ENCODE peak calls at places on chromosome 21, in nine cellular contexts. P is colonic mucosa; A is body of pancreas; R is naive thymus-derived CD4-positive, alpha-beta T cell; M is neural progenitor cell; Y is heart left ventricle; V is adrenal gland; H is H1; B is CD8-positive, alpha-beta T cell. J is an unnamed sample.

GRCh38 chr21:33874161-33874560 is 41.4 kb downstream of the ATP5PO start:
- DNase-seq in P (no peak), A (no peak), R (no peak), M (no peak), Y (no peak), V (no peak), H (no peak), B (no peak), J (no peak)

GRCh38 chr21:15249285-15249993 is 184.6 kb upstream of the NRIP1 start:
- DNase-seq in P (no peak), A (no peak), R (no peak), M (no peak), Y (no peak), V (no peak), H (no peak), B (no peak), J (no peak)

GRCh38 chr21:25508364-25508763 is 98.9 kb downstream of the MRPL39 start:
- DNase-seq in P (no peak), A (no peak), R (no peak), M (no peak), Y (no peak), V (no peak), H (no peak), B (no peak), J (no peak)

GRCh38 chr21:37873655-37874054 is 42.6 kb downstream of the KCNJ6 start:
- DNase-seq in P (no peak), A (no peak), R (no peak), M (no peak), Y (no peak), V (no peak), H (no peak), B (no peak), J (no peak)

GRCh38 chr21:43031121-43031624 is 44.5 kb downstream of the CBS start:
- DNase-seq in P (no peak), A (no peak), R (no peak), M (no peak), Y (no peak), V (no peak), H (no peak), B (no peak), J (no peak)

GRCh38 chr21:15421947-15422346 is 307.8 kb upstream of the USP25 start:
- DNase-seq in P (no peak), A (no peak), R (no peak), M (no peak), Y (no peak), V (no peak), H (no peak), B (no peak), J (no peak)

GRCh38 chr21:36127250-36127904 is 7.5 kb upstream of the CBR3 start:
- DNase-seq in P (no peak), A (no peak), R (no peak), M (no peak), Y (no peak), V (no peak), H (no peak), B (no peak), J (peak; percentile 43)

GRCh38 chr21:34020005-34020847 is 53.2 kb upstream of the MRPS6 start:
- DNase-seq in P (no peak), A (peak; percentile 5), R (no peak), M (no peak), Y (no peak), V (peak; percentile 23), H (no peak), B (no peak), J (no peak)

GRCh38 chr21:15410853-15411252 is 318.9 kb upstream of the USP25 start:
- DNase-seq in P (no peak), A (no peak), R (no peak), M (no peak), Y (no peak), V (no peak), H (no peak), B (no peak), J (no peak)

GRCh38 chr21:25670726-25671125 is 31.7 kb downstream of the JAM2 start:
- DNase-seq in P (no peak), A (no peak), R (no peak), M (no peak), Y (no peak), V (no peak), H (no peak), B (no peak), J (no peak)

GRCh38 chr21:15121655-15122120 is 56.9 kb upstream of the NRIP1 start:
- DNase-seq in P (no peak), A (peak; percentile 80), R (no peak), M (no peak), Y (no peak), V (peak; percentile 92), H (no peak), B (no peak), J (no peak)

GRCh38 chr21:37557261-37557950 is 190.8 kb downstream of the DYRK1A start:
- DNase-seq in P (no peak), A (no peak), R (no peak), M (no peak), Y (no peak), V (no peak), H (no peak), B (no peak), J (no peak)

GRCh38 chr21:15774590-15774989 is 44.8 kb downstream of the USP25 start:
- DNase-seq in P (no peak), A (no peak), R (no peak), M (no peak), Y (no peak), V (no peak), H (no peak), B (no peak), J (no peak)

GRCh38 chr21:25916226-25916625 is 181.5 kb downstream of the GABPA start:
- DNase-seq in P (no peak), A (no peak), R (no peak), M (no peak), Y (no peak), V (no peak), H (no peak), B (no peak), J (no peak)

GRCh38 chr21:43295016-43295958 is 126.5 kb downstream of the CRYAA start:
- DNase-seq in P (no peak), A (no peak), R (no peak), M (no peak), Y (peak; percentile 14), V (no peak), H (no peak), B (no peak), J (no peak)

GRCh38 chr21:32916522-32917099 is 109.1 kb upstream of the OLIG2 start:
- DNase-seq in P (no peak), A (no peak), R (no peak), M (no peak), Y (no peak), V (no peak), H (no peak), B (no peak), J (no peak)

GRCh38 chr21:45471229-45472052 is 66.5 kb downstream of the COL18A1 start:
- DNase-seq in P (no peak), A (no peak), R (no peak), M (no peak), Y (peak; percentile 66), V (no peak), H (no peak), B (peak; percentile 8), J (no peak)

GRCh38 chr21:45468051-45468970 is 63.3 kb downstream of the COL18A1 start:
- DNase-seq in P (no peak), A (no peak), R (no peak), M (no peak), Y (peak; percentile 65), V (no peak), H (no peak), B (peak; percentile 14), J (no peak)

GRCh38 chr21:45468971-45469272 is 64.0 kb downstream of the COL18A1 start:
- DNase-seq in P (no peak), A (no peak), R (no peak), M (no peak), Y (no peak), V (no peak), H (no peak), B (peak; percentile 12), J (no peak)

GRCh38 chr21:45470087-45470515 is 65.1 kb downstream of the COL18A1 start:
- DNase-seq in P (no peak), A (no peak), R (no peak), M (no peak), Y (peak; percentile 51), V (no peak), H (no peak), B (peak; percentile 14), J (no peak)

DNA sequence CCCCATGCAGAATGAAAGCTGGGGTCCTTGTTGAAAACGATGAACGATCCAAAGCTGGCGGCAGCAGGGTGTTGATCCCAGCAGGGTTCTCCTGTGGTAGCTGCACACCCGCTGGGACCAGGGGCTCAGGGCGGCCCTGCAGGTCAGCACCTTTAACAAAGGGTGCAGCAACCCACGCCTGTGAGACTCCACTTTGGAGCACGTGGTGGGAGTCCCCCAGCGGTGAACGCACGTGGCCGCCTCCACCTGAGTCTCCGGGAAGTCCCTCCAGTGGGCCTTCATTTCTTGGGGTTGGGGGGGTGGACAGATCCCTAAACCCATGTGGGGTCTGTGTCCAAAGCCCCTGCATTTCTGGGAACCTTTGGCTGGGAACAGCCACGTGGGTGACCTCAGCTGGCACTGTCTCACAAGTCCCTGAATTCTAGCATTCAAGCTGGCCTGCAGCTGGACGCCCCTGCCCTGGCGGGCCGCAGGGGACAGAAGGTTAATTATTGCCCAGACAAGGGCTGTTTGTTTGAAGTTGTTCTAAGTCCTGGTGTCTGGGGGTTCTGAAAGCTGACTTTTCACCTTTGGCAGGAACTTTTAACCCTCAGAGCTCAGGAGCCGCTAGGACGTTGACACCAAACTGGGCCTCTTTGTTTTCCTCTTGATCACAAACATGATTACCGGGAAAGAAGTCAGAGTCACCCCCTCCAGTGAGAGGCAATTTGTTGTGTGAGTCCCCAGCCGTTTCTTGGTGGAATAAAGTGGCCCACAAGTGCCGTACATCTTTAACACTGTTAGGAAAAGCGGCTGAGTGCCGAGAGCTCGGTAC is 64.5 kb downstream of the COL18A1 start:
- DNase-seq in P (no peak), A (peak; percentile 40), R (no peak), M (peak; percentile 83), Y (peak; percentile 54), V (no peak), H (no peak), B (peak; percentile 5), J (no peak)
- H3K4me1 ChIP-seq in P (no peaks in the 10 kb centered on the region), A (peaks cover 44% of the 10 kb centered on the region), R (peaks cover 14% of the 10 kb centered on the region), M (peaks cover 30% of the 10 kb centered on the region), Y (peaks cover 39% of the 10 kb centered on the region), V (peaks cover 30% of the 10 kb centered on the region), H (no peaks in the 10 kb centered on the region), B (peaks cover 7% of the 10 kb centered on the region), J (peaks cover 82% of the 10 kb centered on the region)

GRCh38 chr21:45481977-45482898 is 60.0 kb downstream of the SLC19A1 start:
- DNase-seq in P (no peak), A (no peak), R (no peak), M (no peak), Y (peak; percentile 62), V (no peak), H (no peak), B (no peak), J (no peak)
- H3K36me3 ChIP-seq in P (no peaks in the 10 kb centered on the region), A (no peaks in the 10 kb centered on the region), R (no peaks in the 10 kb centered on the region), M (no peaks in the 10 kb centered on the region), Y (no peaks in the 10 kb centered on the region), V (no peaks in the 10 kb centered on the region), H (peaks cover 40% of the 10 kb centered on the region), B (no peaks in the 10 kb centered on the region), J (peaks cover 85% of the 10 kb centered on the region)

GRCh38 chr21:18252686-18253085 is 8.1 kb downstream of the CHODL start:
- DNase-seq in P (no peak), A (no peak), R (no peak), M (no peak), Y (no peak), V (no peak), H (no peak), B (no peak), J (no peak)
- H3K4me1 ChIP-seq in P (no peaks in the 10 kb centered on the region), A (no peaks in the 10 kb centered on the region), R (no peaks in the 10 kb centered on the region), M (no peaks in the 10 kb centered on the region), Y (no peaks in the 10 kb centered on the region), V (no peaks in the 10 kb centered on the region), H (no peaks in the 10 kb centered on the region), B (no peaks in the 10 kb centered on the region), J (no peaks in the 10 kb centered on the region)

GRCh38 chr21:28949318-28949717 is 43.4 kb downstream of the LTN1 start:
- DNase-seq in P (no peak), A (no peak), R (no peak), M (no peak), Y (no peak), V (no peak), H (no peak), B (no peak), J (no peak)
- H3K36me3 ChIP-seq in P (no peaks in the 10 kb centered on the region), A (no peaks in the 10 kb centered on the region), R (peaks cover 10% of the 10 kb centered on the region), M (peaks cover 15% of the 10 kb centered on the region), Y (no peaks in the 10 kb centered on the region), V (no peaks in the 10 kb centered on the region), H (peaks cover 1% of the 10 kb centered on the region), B (peaks cover 21% of the 10 kb centered on the region), J (peaks cover 72% of the 10 kb centered on the region)

J was measured in tibial artery.